ENCODE peak calls at places on chromosome 19, in seven cellular contexts. X is NCI-H1694 treated with DMSO at 0.1 percent for 48 hours, H is retina, W is T-cell, T is ureter, M is NCI-H1048, K is Caki2. S is an unnamed sample.

GRCh38 chr19:10748924-10749434 is 31.1 kb downstream of the DNM2 start:
- DNase-seq in M (no peak), K (peak), T (peak), H (no peak), X (no peak), W (no peak), S (no peak)

GRCh38 chr19:35773020-35773809 is 2.1 kb upstream of the ARHGAP33 start:
- DNase-seq in T (no peak), H (no peak), W (no peak), M (no peak), X (no peak), K (peak), S (no peak)

GRCh38 chr19:58409010-58409790 is 751 bp downstream of the ZNF584 start:
- DNase-seq in X (peak), M (no peak), K (peak), T (no peak), W (no peak), H (peak), S (no peak)

GRCh38 chr19:5719274-5719960 is 529 bp downstream of the LONP1 start:
- DNase-seq in K (peak), M (no peak), H (no peak), X (no peak), T (no peak), W (no peak), S (no peak)

GRCh38 chr19:7783991-7784421 is 21.0 kb downstream of the CLEC4M start:
- DNase-seq in W (no peak), T (no peak), K (no peak), X (no peak), H (no peak), M (no peak), S (no peak)

GRCh38 chr19:54133312-54133956 is 4.1 kb upstream of the CNOT3 start:
- DNase-seq in W (no peak), M (no peak), T (peak), X (no peak), H (no peak), K (peak), S (peak)

GRCh38 chr19:3162418-3163229 is 15.9 kb upstream of the S1PR4 start:
- DNase-seq in T (no peak), X (no peak), H (no peak), W (no peak), M (no peak), K (no peak), S (peak)

GRCh38 chr19:38838208-38838985 is 6.8 kb upstream of the ECH1 start:
- DNase-seq in M (no peak), H (no peak), T (peak), K (peak), X (no peak), W (no peak), S (no peak)

GRCh38 chr19:17202249-17202648 is 12.9 kb upstream of the USE1 start:
- DNase-seq in W (no peak), T (no peak), H (no peak), M (no peak), K (no peak), X (no peak), S (no peak)

GRCh38 chr19:30207357-30207756 is 164.8 kb upstream of the ZNF536 start:
- DNase-seq in X (no peak), W (no peak), H (no peak), M (no peak), T (no peak), K (no peak), S (no peak)

GRCh38 chr19:46665072-46665471 is 4.1 kb upstream of the DACT3 start:
- DNase-seq in H (no peak), M (no peak), T (no peak), X (no peak), K (no peak), W (no peak), S (no peak)

GRCh38 chr19:18057557-18057956 is 29.2 kb downstream of the IL12RB1 start:
- DNase-seq in H (no peak), X (no peak), K (no peak), W (no peak), M (no peak), T (peak), S (no peak)

GRCh38 chr19:51607077-51607476 is 23.1 kb downstream of the SIGLEC5 start:
- DNase-seq in K (no peak), T (no peak), H (no peak), X (no peak), M (no peak), W (no peak), S (no peak)

GRCh38 chr19:29263305-29264080 is 50.5 kb upstream of the UQCRFS1 start:
- DNase-seq in W (peak), M (no peak), X (peak), H (peak), T (no peak), K (peak), S (peak)

GRCh38 chr19:13102666-13103584 is at the start of gene LYL1:
- DNase-seq in T (no peak), W (no peak), H (no peak), K (no peak), X (no peak), M (no peak), S (no peak)

GRCh38 chr19:4831351-4832340 is at the start of gene TICAM1:
- DNase-seq in W (peak), H (peak), X (no peak), K (peak), M (no peak), T (peak), S (peak)

GRCh38 chr19:22634450-22634827 is 315 bp downstream of the ZNF492 start:
- DNase-seq in K (no peak), X (no peak), M (no peak), W (no peak), H (no peak), T (no peak), S (no peak)

GRCh38 chr19:48490980-48491792 is 20.4 kb downstream of the LMTK3 start:
- DNase-seq in H (no peak), K (no peak), W (peak), M (no peak), X (no peak), T (peak), S (no peak)

GRCh38 chr19:50669319-50670101 is 20.3 kb downstream of the C19orf81 start:
- DNase-seq in K (no peak), H (peak), W (peak), M (no peak), X (no peak), T (no peak), S (no peak)

GRCh38 chr19:3129112-3129511 is 6.7 kb upstream of the GNA15 start:
- DNase-seq in M (no peak), T (no peak), X (peak), K (peak), W (no peak), H (no peak), S (peak)

GRCh38 chr19:40264314-40265054 is 20.7 kb downstream of the AKT2 start:
- DNase-seq in H (no peak), M (no peak), X (no peak), K (no peak), W (no peak), T (no peak), S (no peak)

GRCh38 chr19:53581871-53582279 is 43.9 kb downstream of the ZNF331 start:
- DNase-seq in W (no peak), M (no peak), T (no peak), H (no peak), X (no peak), K (no peak), S (no peak)

GRCh38 chr19:51367565-51368365 is 1.0 kb downstream of the CLDND2 start:
- DNase-seq in K (peak), W (peak), X (no peak), H (peak), M (peak), T (peak), S (peak)

GRCh38 chr19:19613456-19613855 is 5.0 kb downstream of the PBX4 start:
- DNase-seq in T (no peak), W (no peak), M (no peak), X (no peak), K (peak), H (no peak), S (no peak)

GRCh38 chr19:13190781-13191540 is 40.8 kb downstream of the IER2 start:
- DNase-seq in H (no peak), K (no peak), W (no peak), T (no peak), X (no peak), M (no peak), S (no peak)

GRCh38 chr19:15640904-15641597 is 354 bp downstream of the CYP4F3 start:
- DNase-seq in M (no peak), T (no peak), K (no peak), X (no peak), W (no peak), H (no peak), S (no peak)

GRCh38 chr19:45729774-45730388 is 815 bp downstream of the FBXO46 start:
- DNase-seq in M (no peak), W (no peak), K (no peak), X (no peak), H (peak), T (no peak), S (no peak)

GRCh38 chr19:8208119-8208709 is 956 bp upstream of the CERS4 start:
- DNase-seq in W (no peak), X (no peak), K (no peak), H (no peak), T (no peak), M (no peak), S (no peak)

GRCh38 chr19:5282926-5283325 is 57.7 kb downstream of the PTPRS start:
- DNase-seq in H (no peak), W (no peak), K (no peak), X (no peak), M (no peak), T (peak), S (no peak)

GRCh38 chr19:9958451-9958850 is 22.1 kb upstream of the OLFM2 start:
- DNase-seq in X (no peak), T (no peak), M (no peak), H (no peak), W (no peak), K (no peak), S (no peak)

GRCh38 chr19:38736036-38736412 is 8.2 kb downstream of the CAPN12 start:
- DNase-seq in W (peak), M (no peak), T (peak), H (peak), K (no peak), X (no peak), S (no peak)

GRCh38 chr19:51137812-51138425 is 4.2 kb upstream of the SIGLEC7 start:
- DNase-seq in H (no peak), X (no peak), M (no peak), W (no peak), K (no peak), T (no peak), S (no peak)

GRCh38 chr19:43820098-43820860 is 6.8 kb upstream of the ZNF283 start:
- DNase-seq in T (no peak), W (no peak), K (no peak), X (no peak), M (no peak), H (peak), S (no peak)

GRCh38 chr19:47798904-47799266 is 5.5 kb downstream of the TPRX1 start:
- DNase-seq in W (no peak), T (no peak), M (no peak), H (no peak), X (no peak), K (no peak), S (no peak)

GRCh38 chr19:55070755-55071502 is 4.7 kb upstream of the EPS8L1 start:
- DNase-seq in W (no peak), X (no peak), K (peak), T (peak), H (no peak), M (no peak), S (peak)

GRCh38 chr19:51410950-51411748 is 6.3 kb downstream of the SIGLEC10 start:
- DNase-seq in X (no peak), H (no peak), W (no peak), K (no peak), M (no peak), T (no peak), S (no peak)

GRCh38 chr19:30044273-30045259 is 102.5 kb downstream of the URI1 start:
- DNase-seq in K (no peak), X (no peak), H (no peak), M (no peak), T (no peak), W (no peak), S (no peak)

S was measured in NCI-H446.